ENCODE peak calls at places on chromosomes 2 and 18, in seven cellular contexts. T is iPS DF 6.9, S is upper lobe of right lung, O is GM12865, I is GM23248, Q is uterus, M is cardiac muscle cell. L is an unnamed sample.

GRCh38 chr2:106963156-106963555 is 77.2 kb upstream of the ST6GAL2 start:
- DNase-seq in M (peak), S (no peak), I (peak), Q (no peak), T (no peak), O (no peak), L (no peak)

GRCh38 chr2:224410946-224411561 is 9.1 kb upstream of the FAM124B start:
- DNase-seq in S (no peak), I (peak), M (peak), T (no peak), O (no peak), Q (no peak), L (no peak)

GRCh38 chr2:131724019-131724418 is 196.3 kb downstream of the CCDC74A start:
- DNase-seq in T (no peak), O (no peak), Q (no peak), I (peak), M (peak), S (no peak), L (peak)

GRCh38 chr18:78871631-78872030 is 108.0 kb upstream of the SALL3 start:
- DNase-seq in T (no peak), Q (no peak), S (no peak), M (no peak), O (no peak), I (no peak), L (no peak)

GRCh38 chr2:200257570-200257969 is 48.9 kb upstream of the SPATS2L start:
- DNase-seq in T (no peak), M (no peak), S (no peak), O (no peak), I (no peak), Q (no peak), L (no peak)

GRCh38 chr2:168583064-168583709 is 127.1 kb downstream of the CERS6 start:
- DNase-seq in Q (no peak), I (peak), T (no peak), S (no peak), O (peak), M (peak), L (no peak)

GRCh38 chr2:152354909-152355308 is 19.9 kb downstream of the FMNL2 start:
- DNase-seq in S (no peak), O (no peak), T (no peak), I (peak), Q (no peak), M (no peak), L (no peak)

GRCh38 chr18:42614619-42615293 is 500.7 kb downstream of the RIT2 start:
- DNase-seq in S (no peak), T (no peak), I (no peak), M (peak), O (no peak), Q (no peak), L (no peak)

GRCh38 chr18:73352546-73352945 is 484.8 kb upstream of the NETO1 start:
- DNase-seq in M (no peak), S (no peak), O (no peak), T (no peak), I (peak), Q (no peak), L (no peak)

GRCh38 chr2:240391111-240392051 is 44.1 kb upstream of the GPC1 start:
- DNase-seq in M (no peak), T (no peak), I (no peak), S (peak), O (no peak), Q (no peak), L (peak)

GRCh38 chr2:151853070-151853758 is 25.0 kb upstream of the ARL5A start:
- DNase-seq in Q (no peak), O (no peak), S (no peak), I (no peak), M (no peak), T (no peak), L (no peak)

GRCh38 chr2:3042601-3043585 is 334.7 kb downstream of the EIPR1 start:
- DNase-seq in I (no peak), T (no peak), O (no peak), Q (no peak), S (no peak), M (no peak), L (no peak)

GRCh38 chr18:63102941-63103744 is 216.4 kb downstream of the BCL2 start:
- DNase-seq in Q (no peak), M (no peak), S (no peak), T (no peak), I (no peak), O (no peak), L (peak)

GRCh38 chr2:68574202-68574791 is 69.1 kb upstream of the PROKR1 start:
- DNase-seq in Q (no peak), M (no peak), S (no peak), T (no peak), O (no peak), I (no peak), L (no peak)

GRCh38 chr2:29616569-29616968 is 304.8 kb downstream of the ALK start:
- DNase-seq in M (no peak), O (no peak), T (no peak), S (no peak), Q (no peak), I (no peak), L (no peak)

GRCh38 chr2:239692348-239692747 is 291.5 kb upstream of the HDAC4 start:
- DNase-seq in T (no peak), M (no peak), O (no peak), I (no peak), Q (no peak), S (peak), L (peak)

GRCh38 chr2:101734511-101735165 is 37.1 kb downstream of the MAP4K4 start:
- DNase-seq in S (no peak), Q (no peak), T (no peak), O (no peak), M (no peak), I (no peak), L (no peak)

GRCh38 chr18:73577365-73577764 is 570.3 kb downstream of the FBXO15 start:
- DNase-seq in Q (no peak), O (no peak), S (no peak), M (no peak), T (no peak), I (peak), L (no peak)

GRCh38 chr2:200399046-200399445 is 92.6 kb downstream of the SPATS2L start:
- DNase-seq in Q (no peak), M (peak), S (no peak), I (peak), T (no peak), O (no peak), L (no peak)

GRCh38 chr2:5560981-5561380 is 131.2 kb upstream of the SOX11 start:
- DNase-seq in S (no peak), Q (no peak), T (no peak), I (peak), M (no peak), O (no peak), L (no peak)

GRCh38 chr2:217261452-217261851 is 401.6 kb upstream of the TNP1 start:
- DNase-seq in T (no peak), I (no peak), O (no peak), M (peak), Q (no peak), S (no peak), L (no peak)

GRCh38 chr2:68746408-68746807 is 11.8 kb downstream of the ARHGAP25 start:
- DNase-seq in Q (no peak), T (no peak), I (no peak), S (no peak), M (no peak), O (no peak), L (no peak)

GRCh38 chr2:70094171-70094977 is 7.1 kb downstream of the PCBP1 start:
- DNase-seq in M (no peak), T (no peak), Q (no peak), S (no peak), O (peak), I (no peak), L (no peak)

GRCh38 chr2:238449909-238450417 is 23.2 kb downstream of the ASB1 start:
- DNase-seq in O (no peak), M (peak), T (no peak), I (peak), Q (peak), S (peak), L (no peak)

GRCh38 chr2:28557389-28558119 is 61.7 kb downstream of the PLB1 start:
- DNase-seq in Q (no peak), S (no peak), I (no peak), O (no peak), T (no peak), M (peak), L (no peak)

GRCh38 chr2:44171018-44171417 is 2.3 kb downstream of the PPM1B start:
- DNase-seq in S (no peak), Q (no peak), M (peak), O (no peak), T (no peak), I (peak), L (no peak)

GRCh38 chr18:76394780-76395476 is 100.1 kb downstream of the ZNF516 start:
- DNase-seq in S (no peak), I (peak), T (no peak), M (peak), O (no peak), Q (peak), L (no peak)

GRCh38 chr2:161030260-161031063 is 129.8 kb upstream of the TANK start:
- DNase-seq in S (no peak), I (peak), O (no peak), T (no peak), Q (no peak), M (peak), L (no peak)

GRCh38 chr18:57004366-57005121 is 142.3 kb upstream of the BOD1L2 start:
- DNase-seq in S (no peak), M (peak), O (peak), Q (no peak), T (no peak), I (peak), L (no peak)

GRCh38 chr2:73176205-73176880 is 26.0 kb upstream of the NOTO start:
- DNase-seq in Q (peak), I (peak), O (peak), M (peak), T (no peak), S (no peak), L (peak)

GRCh38 chr18:33210575-33211189 is 229.8 kb downstream of the CCDC178 start:
- DNase-seq in S (no peak), Q (no peak), T (no peak), I (peak), M (peak), O (peak), L (peak)

GRCh38 chr2:105782123-105782522 is 37.4 kb downstream of the NCK2 start:
- DNase-seq in T (no peak), S (no peak), M (no peak), Q (no peak), I (no peak), O (no peak), L (no peak)

GRCh38 chr2:286774-287392 is 1.0 kb downstream of the ALKAL2 start:
- DNase-seq in O (no peak), M (peak), T (no peak), S (no peak), I (no peak), Q (peak), L (peak)

GRCh38 chr2:288002-288742 is at the start of gene ALKAL2:
- DNase-seq in Q (peak), T (no peak), I (peak), M (peak), O (no peak), S (peak), L (peak)

GRCh38 chr2:285990-286389 is 1.9 kb downstream of the ALKAL2 start:
- DNase-seq in Q (no peak), I (no peak), T (no peak), S (no peak), M (no peak), O (no peak), L (no peak)

GRCh38 chr2:288743-289361 is 961 bp upstream of the ALKAL2 start:
- DNase-seq in O (no peak), Q (peak), M (no peak), T (no peak), I (no peak), S (peak), L (peak)

GRCh38 chr2:287471-287885 is 413 bp downstream of the ALKAL2 start:
- DNase-seq in Q (peak), S (peak), T (no peak), I (peak), O (no peak), M (peak), L (peak)
- H3K4me3 ChIP-seq in Q (peak), S (peak), T (peak), I (peak), O (no peak), M (peak), L (peak)

DNA sequence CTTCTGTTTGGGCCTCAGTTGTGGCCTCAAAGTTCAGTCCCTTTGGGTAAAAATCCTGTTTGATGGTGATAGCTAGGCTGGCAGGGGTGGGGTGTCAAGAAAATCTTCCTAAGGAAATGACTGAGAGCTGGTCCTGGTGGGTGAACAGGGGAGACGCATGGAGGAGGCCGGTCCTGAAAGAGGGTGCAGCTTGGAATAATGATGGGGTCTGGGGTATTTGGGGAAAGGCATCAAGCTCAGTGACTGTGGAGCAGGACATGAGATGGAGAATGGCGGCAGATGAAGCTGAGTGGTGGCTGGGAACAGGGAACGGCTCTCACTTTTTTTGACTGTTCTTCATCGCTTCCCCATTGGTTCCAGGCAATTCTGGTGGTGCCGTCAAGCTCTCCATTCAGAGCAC is 140.7 kb upstream of the PKDCC start:
- DNase-seq in M (no peak), T (no peak), Q (no peak), O (no peak), I (no peak), S (no peak), L (no peak)
- H3K4me3 ChIP-seq in M (no peak), T (no peak), Q (no peak), O (no peak), I (no peak), S (no peak), L (no peak)

GRCh38 chr2:96103388-96103705 is 13.0 kb downstream of the ADRA2B start:
- DNase-seq in T (no peak), M (no peak), I (no peak), S (peak), O (no peak), Q (no peak), L (peak)

GRCh38 chr2:96105994-96106393 is 10.4 kb downstream of the ADRA2B start:
- DNase-seq in Q (no peak), I (no peak), T (no peak), O (no peak), M (no peak), S (peak), L (no peak)

GRCh38 chr2:96105152-96105915 is 11.0 kb downstream of the ADRA2B start:
- DNase-seq in T (no peak), S (peak), I (no peak), M (no peak), O (no peak), Q (no peak), L (peak)

GRCh38 chr2:96102596-96103387 is 13.6 kb downstream of the ADRA2B start:
- DNase-seq in S (peak), M (no peak), T (no peak), I (no peak), Q (peak), O (no peak), L (peak)

DNA sequence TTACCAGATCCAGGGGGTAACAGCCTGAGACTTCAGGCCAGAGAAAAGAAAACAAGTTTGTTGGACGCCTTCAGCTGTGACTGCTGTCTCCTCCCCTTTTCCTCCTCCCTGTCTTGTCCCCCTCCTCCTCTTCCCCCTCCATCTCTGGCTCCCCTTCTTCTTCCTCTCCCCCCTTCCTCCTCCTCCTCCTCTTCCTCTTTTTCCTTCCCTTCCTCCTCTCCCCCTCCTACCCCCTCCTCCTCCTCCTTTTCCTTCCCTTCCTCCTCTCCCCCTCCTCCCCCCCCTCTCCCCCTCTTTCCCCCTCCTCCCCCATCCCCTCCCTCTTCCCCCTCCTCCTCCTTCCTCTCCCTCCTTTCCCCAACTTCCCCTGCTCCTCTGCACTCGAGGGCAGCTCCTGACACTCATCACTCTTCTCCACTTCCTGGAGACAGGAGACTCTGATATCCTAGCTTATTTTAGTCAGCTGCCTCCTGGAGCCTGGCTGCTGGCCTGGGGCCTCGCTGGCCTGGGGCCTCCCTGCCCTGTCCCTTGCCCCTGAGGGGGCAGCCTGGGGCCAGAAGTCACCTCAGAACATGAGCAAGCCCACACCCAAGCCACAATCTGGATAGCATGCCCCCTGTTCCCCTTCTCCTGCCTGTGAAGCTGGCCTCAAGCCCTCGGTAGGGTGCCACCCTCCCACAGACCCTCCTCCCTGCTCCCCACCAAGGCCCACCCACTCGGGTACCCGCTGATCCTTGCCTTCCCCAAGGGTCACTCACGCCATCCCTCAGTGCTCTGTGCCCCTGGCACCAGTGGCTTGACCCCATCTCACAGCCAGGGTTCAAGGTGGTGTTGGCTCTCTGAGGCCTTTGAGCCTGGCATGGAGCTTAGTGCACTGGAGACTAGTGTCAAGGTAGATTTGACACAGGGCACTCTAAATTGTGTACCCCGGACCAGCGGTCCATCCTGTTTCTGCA is 12.2 kb downstream of the ADRA2B start:
- DNase-seq in Q (peak), O (no peak), I (no peak), M (no peak), T (no peak), S (peak), L (peak)
- H3K4me3 ChIP-seq in Q (no peak), O (no peak), I (no peak), M (no peak), T (no peak), S (no peak), L (no peak)

DNA sequence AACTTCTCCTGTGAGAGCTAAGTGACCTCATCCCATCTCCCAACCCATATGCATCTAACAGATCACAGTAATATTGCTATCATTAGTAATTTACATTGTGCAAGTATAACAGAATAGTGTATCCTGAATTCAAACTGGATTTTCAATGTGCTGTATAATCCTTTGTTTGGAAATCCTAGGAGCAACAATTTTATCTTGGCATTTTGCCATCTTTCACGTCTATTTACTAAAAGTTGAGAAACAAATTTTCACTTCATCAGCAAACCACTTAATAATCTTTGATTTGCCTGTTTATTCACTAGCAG is 3.8 kb downstream of the HNRNPLL start:
- DNase-seq in O (no peak), I (peak), T (no peak), Q (no peak), M (peak), S (no peak), L (no peak)
- H3K4me3 ChIP-seq in O (no peak), I (peak), T (no peak), Q (no peak), M (no peak), S (no peak), L (peak)

GRCh38 chr2:95265182-95265581 is 9.1 kb upstream of the PROM2 start:
- DNase-seq in M (no peak), I (no peak), T (no peak), S (peak), O (no peak), Q (no peak), L (no peak)
- H3K4me3 ChIP-seq in M (no peak), I (no peak), T (no peak), S (no peak), O (no peak), Q (no peak), L (no peak)

GRCh38 chr2:157395811-157396210 is 48.1 kb downstream of the CYTIP start:
- DNase-seq in I (no peak), S (no peak), M (no peak), O (no peak), Q (no peak), T (no peak), L (no peak)

GRCh38 chr2:157393350-157393749 is 50.5 kb downstream of the CYTIP start:
- DNase-seq in S (no peak), M (no peak), I (peak), T (no peak), O (no peak), Q (no peak), L (no peak)

GRCh38 chr2:157394928-157395327 is 49.0 kb downstream of the CYTIP start:
- DNase-seq in S (no peak), T (no peak), M (no peak), I (no peak), O (no peak), Q (no peak), L (no peak)
- H3K4me3 ChIP-seq in S (no peak), T (no peak), M (no peak), I (no peak), O (no peak), Q (no peak), L (no peak)

GRCh38 chr18:48808476-48808875 is 142.3 kb downstream of the SMAD7 start:
- DNase-seq in Q (no peak), S (no peak), M (no peak), T (no peak), O (no peak), I (peak), L (no peak)
- H3K4me3 ChIP-seq in Q (no peak), S (no peak), M (no peak), T (no peak), O (no peak), I (no peak), L (no peak)

GRCh38 chr18:46700026-46700425 is 43.0 kb upstream of the LOXHD1 start:
- DNase-seq in S (no peak), M (no peak), T (no peak), Q (no peak), O (no peak), I (no peak), L (no peak)

GRCh38 chr18:46696702-46697101 is 39.7 kb upstream of the LOXHD1 start:
- DNase-seq in O (no peak), S (no peak), Q (no peak), T (no peak), M (no peak), I (no peak), L (no peak)

DNA sequence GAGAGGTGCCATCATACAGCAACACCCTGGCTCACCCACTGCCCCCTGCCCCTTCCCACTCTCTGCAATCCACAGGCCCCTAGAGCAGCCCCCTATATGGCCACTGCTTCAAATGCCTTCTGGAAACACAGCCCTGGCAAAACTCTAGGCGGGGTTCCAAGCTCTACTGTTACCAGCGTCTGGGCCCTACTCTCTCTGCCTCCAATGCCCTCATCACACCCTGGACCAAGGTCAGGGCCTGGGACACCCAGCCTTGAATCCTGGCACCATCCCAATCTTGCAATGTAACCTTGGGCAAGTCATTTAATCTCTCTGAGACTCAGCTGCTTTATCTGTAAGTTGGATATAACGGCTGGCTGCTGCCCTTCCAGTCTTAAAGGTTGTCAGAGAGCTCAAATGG is 39.2 kb upstream of the LOXHD1 start:
- DNase-seq in M (no peak), I (no peak), O (no peak), Q (no peak), T (no peak), S (no peak), L (no peak)
- H3K4me3 ChIP-seq in M (no peak), I (no peak), O (no peak), Q (no peak), T (no peak), S (no peak), L (no peak)

L was measured in endodermal cell.